ENCODE peak calls at places on chromosomes 2 and 18, in six cellular contexts. One of them, this sample, is unnamed.
A peak's percentile ranks its signal among the peaks of the same experiment; 100 is the strongest.

GRCh38 chr2:26847663-26848335 is at the start of gene DPYSL5:
- DNase-seq in psoas muscle: no peak
- DNase-seq in PC-3: no peak
- DNase-seq in fibroblast of lung: no peak
- DNase-seq in Peyer's patch: no peak
- DNase-seq in bronchial epithelial cell: no peak
- DNase-seq in this sample: no peak

GRCh38 chr2:240811346-240812300 is 8.4 kb downstream of the KIF1A start:
- DNase-seq in psoas muscle: no peak
- DNase-seq in PC-3: no peak
- DNase-seq in fibroblast of lung: no peak
- DNase-seq in Peyer's patch: peak; percentile 34
- DNase-seq in bronchial epithelial cell: no peak
- DNase-seq in this sample: no peak

GRCh38 chr18:74353169-74353775 is 37.6 kb downstream of the C18orf63 start:
- DNase-seq in psoas muscle: no peak
- DNase-seq in PC-3: peak; percentile 73
- DNase-seq in fibroblast of lung: peak; percentile 75
- DNase-seq in Peyer's patch: peak; percentile 85
- DNase-seq in bronchial epithelial cell: peak; percentile 70
- DNase-seq in this sample: peak; percentile 35

GRCh38 chr2:9311488-9311887 is 104.9 kb downstream of the ASAP2 start:
- DNase-seq in psoas muscle: peak; percentile 87
- DNase-seq in PC-3: peak; percentile 81
- DNase-seq in fibroblast of lung: peak; percentile 85
- DNase-seq in Peyer's patch: no peak
- DNase-seq in bronchial epithelial cell: peak; percentile 72
- DNase-seq in this sample: peak; percentile 90

GRCh38 chr18:44681039-44681595 is 429 bp downstream of the SETBP1 start:
- DNase-seq in psoas muscle: no peak
- DNase-seq in PC-3: no peak
- DNase-seq in fibroblast of lung: peak; percentile 23
- DNase-seq in Peyer's patch: no peak
- DNase-seq in bronchial epithelial cell: no peak
- DNase-seq in this sample: no peak

GRCh38 chr2:99971326-99971965 is 170.9 kb downstream of the AFF3 start:
- DNase-seq in psoas muscle: no peak
- DNase-seq in PC-3: peak; percentile 74
- DNase-seq in fibroblast of lung: peak; percentile 25
- DNase-seq in Peyer's patch: no peak
- DNase-seq in bronchial epithelial cell: no peak
- DNase-seq in this sample: peak; percentile 59

GRCh38 chr2:38168710-38169480 is 92.9 kb upstream of the CYP1B1 start:
- DNase-seq in psoas muscle: no peak
- DNase-seq in PC-3: peak; percentile 17
- DNase-seq in fibroblast of lung: peak; percentile 68
- DNase-seq in Peyer's patch: no peak
- DNase-seq in bronchial epithelial cell: peak; percentile 62
- DNase-seq in this sample: no peak

GRCh38 chr2:164479460-164479859 is 141.8 kb downstream of the GRB14 start:
- DNase-seq in psoas muscle: no peak
- DNase-seq in PC-3: peak; percentile 40
- DNase-seq in fibroblast of lung: peak; percentile 41
- DNase-seq in Peyer's patch: no peak
- DNase-seq in bronchial epithelial cell: peak; percentile 29
- DNase-seq in this sample: peak; percentile 10

GRCh38 chr2:67215214-67215613 is 181.9 kb upstream of the ETAA1 start:
- DNase-seq in psoas muscle: no peak
- DNase-seq in PC-3: peak; percentile 74
- DNase-seq in fibroblast of lung: peak; percentile 89
- DNase-seq in Peyer's patch: peak; percentile 60
- DNase-seq in bronchial epithelial cell: peak; percentile 58
- DNase-seq in this sample: no peak

DNA sequence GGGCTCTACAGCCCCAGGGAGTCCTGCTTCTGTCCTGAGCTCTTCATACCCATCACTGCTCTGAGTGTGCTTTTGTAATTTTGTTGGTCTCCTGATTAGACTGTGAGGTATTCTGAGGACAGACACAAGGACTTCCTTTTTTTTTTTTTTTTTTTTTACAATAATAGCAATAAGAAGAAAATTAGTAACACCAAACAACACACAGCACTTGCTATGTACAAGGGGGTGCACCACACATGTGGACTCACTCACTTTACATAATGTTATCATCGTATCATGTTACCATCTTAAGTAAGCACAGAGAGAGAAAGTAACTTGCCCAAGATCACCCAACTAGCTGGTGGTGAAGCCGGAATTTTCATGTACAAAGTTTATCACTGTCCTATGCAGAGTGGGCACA is 34.5 kb downstream of the MBP start:
- DNase-seq in psoas muscle: no peak
- DNase-seq in PC-3: no peak
- DNase-seq in fibroblast of lung: peak; percentile 87
- DNase-seq in Peyer's patch: no peak
- DNase-seq in bronchial epithelial cell: peak; percentile 56
- DNase-seq in this sample: no peak
- H3K4me3 ChIP-seq in psoas muscle: peak overlapping the region; percentile 9
- H3K4me3 ChIP-seq in PC-3: no peak overlapping the region
- H3K4me3 ChIP-seq in fibroblast of lung: no peak overlapping the region
- H3K4me3 ChIP-seq in Peyer's patch: no peak overlapping the region
- H3K4me3 ChIP-seq in bronchial epithelial cell: no peak overlapping the region
- H3K4me3 ChIP-seq in this sample: no peak overlapping the region

GRCh38 chr2:10786240-10786982 is 26.2 kb downstream of the PDIA6 start:
- DNase-seq in psoas muscle: no peak
- DNase-seq in PC-3: no peak
- DNase-seq in fibroblast of lung: no peak
- DNase-seq in Peyer's patch: no peak
- DNase-seq in bronchial epithelial cell: no peak
- DNase-seq in this sample: no peak

GRCh38 chr2:10784719-10785118 is 27.9 kb downstream of the PDIA6 start:
- DNase-seq in psoas muscle: no peak
- DNase-seq in PC-3: no peak
- DNase-seq in fibroblast of lung: no peak
- DNase-seq in Peyer's patch: no peak
- DNase-seq in bronchial epithelial cell: no peak
- DNase-seq in this sample: no peak

GRCh38 chr2:10787176-10787968 is 25.2 kb downstream of the PDIA6 start:
- DNase-seq in psoas muscle: no peak
- DNase-seq in PC-3: no peak
- DNase-seq in fibroblast of lung: peak; percentile 9
- DNase-seq in Peyer's patch: no peak
- DNase-seq in bronchial epithelial cell: no peak
- DNase-seq in this sample: no peak

GRCh38 chr2:10783421-10783820 is 29.2 kb downstream of the PDIA6 start:
- DNase-seq in psoas muscle: no peak
- DNase-seq in PC-3: peak; percentile 72
- DNase-seq in fibroblast of lung: no peak
- DNase-seq in Peyer's patch: no peak
- DNase-seq in bronchial epithelial cell: peak; percentile 45
- DNase-seq in this sample: no peak

GRCh38 chr2:10785260-10785659 is 27.3 kb downstream of the PDIA6 start:
- DNase-seq in psoas muscle: no peak
- DNase-seq in PC-3: no peak
- DNase-seq in fibroblast of lung: no peak
- DNase-seq in Peyer's patch: no peak
- DNase-seq in bronchial epithelial cell: no peak
- DNase-seq in this sample: no peak
- H3K36me3 ChIP-seq in psoas muscle: peaks cover 20% of the 10 kb centered on the region
- H3K36me3 ChIP-seq in PC-3: peaks cover 81% of the 10 kb centered on the region
- H3K36me3 ChIP-seq in fibroblast of lung: peaks cover 25% of the 10 kb centered on the region
- H3K36me3 ChIP-seq in Peyer's patch: peaks cover 96% of the 10 kb centered on the region
- H3K36me3 ChIP-seq in bronchial epithelial cell: peaks cover 31% of the 10 kb centered on the region
- H3K36me3 ChIP-seq in this sample: peaks cover 84% of the 10 kb centered on the region

GRCh38 chr2:176097820-176098365 is 1.7 kb upstream of the HOXD12 start:
- DNase-seq in psoas muscle: no peak
- DNase-seq in PC-3: no peak
- DNase-seq in fibroblast of lung: no peak
- DNase-seq in Peyer's patch: no peak
- DNase-seq in bronchial epithelial cell: no peak
- DNase-seq in this sample: no peak
- H3K27me3 ChIP-seq in psoas muscle: peaks cover 3% of the 10 kb centered on the region
- H3K27me3 ChIP-seq in PC-3: peaks cover 3% of the 10 kb centered on the region
- H3K27me3 ChIP-seq in fibroblast of lung: peaks cover 90% of the 10 kb centered on the region
- H3K27me3 ChIP-seq in Peyer's patch: peaks cover 92% of the 10 kb centered on the region
- H3K27me3 ChIP-seq in bronchial epithelial cell: peaks cover 81% of the 10 kb centered on the region
- H3K27me3 ChIP-seq in this sample: peaks cover 2% of the 10 kb centered on the region

GRCh38 chr2:176178271-176178806 is 10.1 kb upstream of the HOXD1 start:
- DNase-seq in psoas muscle: no peak
- DNase-seq in PC-3: no peak
- DNase-seq in fibroblast of lung: no peak
- DNase-seq in Peyer's patch: no peak
- DNase-seq in bronchial epithelial cell: peak; percentile 60
- DNase-seq in this sample: peak; percentile 23
- H3K4me3 ChIP-seq in psoas muscle: peak overlapping the region; percentile 70
- H3K4me3 ChIP-seq in PC-3: no peak overlapping the region
- H3K4me3 ChIP-seq in fibroblast of lung: no peak overlapping the region
- H3K4me3 ChIP-seq in Peyer's patch: peak overlapping the region; percentile 37
- H3K4me3 ChIP-seq in bronchial epithelial cell: peak overlapping the region; percentile 17
- H3K4me3 ChIP-seq in this sample: peak overlapping the region; percentile 43

DNA sequence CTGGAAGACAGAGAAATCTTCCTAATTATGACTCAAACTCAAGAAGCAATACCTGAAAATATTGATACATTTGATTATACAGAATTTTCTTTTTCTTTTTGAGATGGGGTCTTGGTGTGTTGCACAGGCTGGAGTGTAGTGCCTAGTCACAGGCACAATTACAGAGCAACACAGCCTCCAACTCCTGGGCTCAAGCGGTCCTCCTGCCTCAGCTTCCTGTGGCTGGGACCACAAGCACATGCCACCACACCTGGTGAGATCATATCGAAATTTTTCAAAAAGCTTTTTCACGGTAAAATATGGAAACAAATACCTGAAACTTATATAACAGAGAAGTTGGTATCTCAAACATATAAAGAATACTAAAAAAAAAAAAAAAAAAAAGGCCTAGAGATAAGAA is 27.9 kb downstream of the TGFBRAP1 start:
- DNase-seq in psoas muscle: no peak
- DNase-seq in PC-3: no peak
- DNase-seq in fibroblast of lung: no peak
- DNase-seq in Peyer's patch: no peak
- DNase-seq in bronchial epithelial cell: no peak
- DNase-seq in this sample: no peak
- H3K36me3 ChIP-seq in psoas muscle: peaks cover 6% of the 10 kb centered on the region
- H3K36me3 ChIP-seq in PC-3: peaks cover 9% of the 10 kb centered on the region
- H3K36me3 ChIP-seq in fibroblast of lung: peaks cover 2% of the 10 kb centered on the region
- H3K36me3 ChIP-seq in Peyer's patch: peaks cover 19% of the 10 kb centered on the region
- H3K36me3 ChIP-seq in bronchial epithelial cell: peaks cover 5% of the 10 kb centered on the region
- H3K36me3 ChIP-seq in this sample: peaks cover 9% of the 10 kb centered on the region

DNA sequence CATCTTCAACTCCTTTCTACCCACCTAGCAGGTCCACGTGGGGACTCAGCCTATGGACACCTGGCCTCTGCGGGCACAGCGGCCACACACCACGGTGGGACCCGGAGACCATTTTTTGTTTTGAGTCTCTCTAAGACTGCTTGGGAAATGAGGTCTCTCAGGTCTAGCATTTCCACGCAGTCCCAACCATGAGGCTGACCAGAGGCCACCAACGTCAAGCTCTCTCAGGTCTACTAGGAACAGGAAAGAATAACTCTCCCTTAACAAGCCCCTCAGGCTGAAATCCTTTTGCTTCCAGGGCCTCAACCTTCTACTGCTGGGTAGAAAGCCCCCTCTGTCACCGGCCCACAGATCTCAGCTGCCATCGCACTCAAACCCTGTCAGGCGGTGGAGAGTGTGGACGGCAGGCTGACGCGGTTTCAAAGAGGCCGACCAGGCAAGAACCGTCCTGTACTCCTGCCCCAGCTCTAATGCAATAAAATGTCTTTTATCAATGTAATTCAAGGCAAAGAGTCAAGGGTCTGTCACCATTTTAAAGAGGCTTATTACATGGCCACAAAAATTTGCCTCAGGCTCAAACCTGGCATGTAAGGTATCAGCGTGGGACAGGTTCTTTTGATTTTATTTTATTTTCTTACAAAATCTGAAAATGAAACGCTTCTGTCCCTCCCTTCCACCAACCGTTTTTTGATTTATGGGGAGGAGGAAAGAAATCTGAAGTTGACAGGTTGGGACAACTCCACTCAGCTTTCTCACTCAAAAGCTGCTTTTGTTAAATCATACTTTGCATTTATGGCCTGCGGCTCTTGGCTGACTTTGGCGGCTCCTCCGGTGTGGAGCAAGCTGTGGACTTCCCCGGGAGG is 74.0 kb downstream of the BCL11A start:
- DNase-seq in psoas muscle: no peak
- DNase-seq in PC-3: peak; percentile 64
- DNase-seq in fibroblast of lung: no peak
- DNase-seq in Peyer's patch: no peak
- DNase-seq in bronchial epithelial cell: peak; percentile 74
- DNase-seq in this sample: no peak
- H3K27me3 ChIP-seq in psoas muscle: no peaks in the 10 kb centered on the region
- H3K27me3 ChIP-seq in PC-3: no peaks in the 10 kb centered on the region
- H3K27me3 ChIP-seq in fibroblast of lung: no peaks in the 10 kb centered on the region
- H3K27me3 ChIP-seq in Peyer's patch: no peaks in the 10 kb centered on the region
- H3K27me3 ChIP-seq in bronchial epithelial cell: no peaks in the 10 kb centered on the region
- H3K27me3 ChIP-seq in this sample: no peaks in the 10 kb centered on the region

GRCh38 chr18:35289293-35290069 is 548 bp downstream of the ZSCAN30 start:
- DNase-seq in psoas muscle: no peak
- DNase-seq in PC-3: no peak
- DNase-seq in fibroblast of lung: peak; percentile 18
- DNase-seq in Peyer's patch: no peak
- DNase-seq in bronchial epithelial cell: peak; percentile 19
- DNase-seq in this sample: peak; percentile 4

GRCh38 chr18:35290070-35290735 is at the start of gene ZSCAN30:
- DNase-seq in psoas muscle: peak; percentile 97
- DNase-seq in PC-3: peak; percentile 79
- DNase-seq in fibroblast of lung: peak; percentile 96
- DNase-seq in Peyer's patch: peak; percentile 97
- DNase-seq in bronchial epithelial cell: peak; percentile 83
- DNase-seq in this sample: peak; percentile 91

GRCh38 chr18:35296079-35296478 is 6.0 kb upstream of the ZSCAN30 start:
- DNase-seq in psoas muscle: no peak
- DNase-seq in PC-3: no peak
- DNase-seq in fibroblast of lung: no peak
- DNase-seq in Peyer's patch: no peak
- DNase-seq in bronchial epithelial cell: no peak
- DNase-seq in this sample: no peak

DNA sequence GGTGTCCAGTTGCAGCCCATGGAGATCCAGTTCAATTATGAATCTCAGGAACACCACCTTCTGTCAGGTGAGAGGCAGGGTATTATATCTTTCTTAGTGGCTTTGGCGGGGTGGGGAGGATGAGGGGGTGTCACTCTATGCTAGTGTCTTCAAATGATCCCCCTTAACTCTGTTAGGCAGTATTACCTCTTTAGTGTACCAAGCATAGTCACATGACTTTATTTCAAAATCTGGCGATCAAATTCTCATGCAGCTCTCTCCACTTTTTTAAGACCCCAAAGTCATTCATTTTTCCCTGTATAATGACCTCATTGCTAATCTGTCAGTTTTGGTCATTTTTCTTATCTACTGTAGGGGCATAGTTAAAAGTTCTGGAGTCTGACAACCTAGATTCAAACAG is 1.1 kb upstream of the ZSCAN30 start:
- DNase-seq in psoas muscle: no peak
- DNase-seq in PC-3: no peak
- DNase-seq in fibroblast of lung: no peak
- DNase-seq in Peyer's patch: no peak
- DNase-seq in bronchial epithelial cell: no peak
- DNase-seq in this sample: no peak
- H3K4me3 ChIP-seq in psoas muscle: peak overlapping the region; percentile 87
- H3K4me3 ChIP-seq in PC-3: peak overlapping the region; percentile 82
- H3K4me3 ChIP-seq in fibroblast of lung: peak overlapping the region; percentile 79
- H3K4me3 ChIP-seq in Peyer's patch: peak overlapping the region; percentile 70
- H3K4me3 ChIP-seq in bronchial epithelial cell: peak overlapping the region; percentile 67
- H3K4me3 ChIP-seq in this sample: peak overlapping the region; percentile 95

This sample was measured in MG63.